ENCODE peak calls at places on chromosomes 16 and 17, in ten cellular contexts. One of them, this sample, is unnamed.

GRCh38 chr16:22788190-22788530 is 25.8 kb upstream of the HS3ST2 start:
- DNase-seq in H1: no peak
- DNase-seq in BE2C: no peak
- DNase-seq in testis: no peak
- DNase-seq in endodermal cell: no peak
- DNase-seq in AG04450: no peak
- DNase-seq in fibroblast of lung: no peak
- DNase-seq in HCT116: no peak
- DNase-seq in CD8-positive, alpha-beta memory T cell: no peak
- DNase-seq in neural progenitor cell: no peak
- DNase-seq in this sample: no peak

GRCh38 chr17:82143333-82143732 is 45.3 kb upstream of the FASN start:
- DNase-seq in H1: no peak
- DNase-seq in BE2C: no peak
- DNase-seq in testis: no peak
- DNase-seq in endodermal cell: no peak
- DNase-seq in AG04450: no peak
- DNase-seq in fibroblast of lung: no peak
- DNase-seq in HCT116: no peak
- DNase-seq in CD8-positive, alpha-beta memory T cell: no peak
- DNase-seq in neural progenitor cell: no peak
- DNase-seq in this sample: no peak

GRCh38 chr16:66886346-66886745 is 6.0 kb downstream of the PDP2 start:
- DNase-seq in H1: no peak
- DNase-seq in BE2C: no peak
- DNase-seq in testis: no peak
- DNase-seq in endodermal cell: no peak
- DNase-seq in AG04450: no peak
- DNase-seq in fibroblast of lung: peak; percentile 46
- DNase-seq in HCT116: no peak
- DNase-seq in CD8-positive, alpha-beta memory T cell: no peak
- DNase-seq in neural progenitor cell: no peak
- DNase-seq in this sample: no peak

GRCh38 chr16:85554791-85555548 is 58.2 kb upstream of the GSE1 start:
- DNase-seq in H1: no peak
- DNase-seq in BE2C: peak; percentile 63
- DNase-seq in testis: peak; percentile 69
- DNase-seq in endodermal cell: no peak
- DNase-seq in AG04450: no peak
- DNase-seq in fibroblast of lung: peak; percentile 73
- DNase-seq in HCT116: no peak
- DNase-seq in CD8-positive, alpha-beta memory T cell: peak; percentile 66
- DNase-seq in neural progenitor cell: peak; percentile 62
- DNase-seq in this sample: no peak

GRCh38 chr16:85329999-85330693 is 217.9 kb upstream of the CIBAR2 start:
- DNase-seq in H1: no peak
- DNase-seq in BE2C: no peak
- DNase-seq in testis: no peak
- DNase-seq in endodermal cell: peak; percentile 77
- DNase-seq in AG04450: no peak
- DNase-seq in fibroblast of lung: no peak
- DNase-seq in HCT116: no peak
- DNase-seq in CD8-positive, alpha-beta memory T cell: no peak
- DNase-seq in neural progenitor cell: peak; percentile 76
- DNase-seq in this sample: no peak

GRCh38 chr17:43840814-43841213 is 6.2 kb upstream of the CD300LG start:
- DNase-seq in H1: no peak
- DNase-seq in BE2C: peak; percentile 52
- DNase-seq in testis: peak; percentile 38
- DNase-seq in endodermal cell: no peak
- DNase-seq in AG04450: no peak
- DNase-seq in fibroblast of lung: no peak
- DNase-seq in HCT116: no peak
- DNase-seq in CD8-positive, alpha-beta memory T cell: no peak
- DNase-seq in neural progenitor cell: peak; percentile 47
- DNase-seq in this sample: no peak

GRCh38 chr16:27498916-27499658 is 50.6 kb downstream of the GTF3C1 start:
- DNase-seq in H1: no peak
- DNase-seq in BE2C: no peak
- DNase-seq in testis: no peak
- DNase-seq in endodermal cell: no peak
- DNase-seq in AG04450: no peak
- DNase-seq in fibroblast of lung: no peak
- DNase-seq in HCT116: no peak
- DNase-seq in CD8-positive, alpha-beta memory T cell: no peak
- DNase-seq in neural progenitor cell: no peak
- DNase-seq in this sample: no peak

GRCh38 chr16:50202926-50203624 is 50.0 kb downstream of the TENT4B start:
- DNase-seq in H1: no peak
- DNase-seq in BE2C: no peak
- DNase-seq in testis: no peak
- DNase-seq in endodermal cell: no peak
- DNase-seq in AG04450: no peak
- DNase-seq in fibroblast of lung: peak; percentile 94
- DNase-seq in HCT116: peak; percentile 62
- DNase-seq in CD8-positive, alpha-beta memory T cell: no peak
- DNase-seq in neural progenitor cell: no peak
- DNase-seq in this sample: no peak

GRCh38 chr16:85385463-85386331 is 227.4 kb upstream of the GSE1 start:
- DNase-seq in H1: peak; percentile 44
- DNase-seq in BE2C: peak; percentile 20
- DNase-seq in testis: no peak
- DNase-seq in endodermal cell: no peak
- DNase-seq in AG04450: no peak
- DNase-seq in fibroblast of lung: no peak
- DNase-seq in HCT116: no peak
- DNase-seq in CD8-positive, alpha-beta memory T cell: no peak
- DNase-seq in neural progenitor cell: no peak
- DNase-seq in this sample: no peak

GRCh38 chr16:28984091-28984490 is 761 bp upstream of the LAT start:
- DNase-seq in H1: no peak
- DNase-seq in BE2C: no peak
- DNase-seq in testis: no peak
- DNase-seq in endodermal cell: no peak
- DNase-seq in AG04450: no peak
- DNase-seq in fibroblast of lung: no peak
- DNase-seq in HCT116: no peak
- DNase-seq in CD8-positive, alpha-beta memory T cell: no peak
- DNase-seq in neural progenitor cell: no peak
- DNase-seq in this sample: no peak

GRCh38 chr16:58348986-58349385 is 43.3 kb upstream of the GINS3 start:
- DNase-seq in H1: no peak
- DNase-seq in BE2C: peak; percentile 84
- DNase-seq in testis: no peak
- DNase-seq in endodermal cell: no peak
- DNase-seq in AG04450: no peak
- DNase-seq in fibroblast of lung: peak; percentile 7
- DNase-seq in HCT116: no peak
- DNase-seq in CD8-positive, alpha-beta memory T cell: no peak
- DNase-seq in neural progenitor cell: no peak
- DNase-seq in this sample: no peak

GRCh38 chr16:15874745-15875314 is 13.6 kb downstream of the CEP20 start:
- DNase-seq in H1: peak; percentile 59
- DNase-seq in BE2C: peak; percentile 75
- DNase-seq in testis: peak; percentile 80
- DNase-seq in endodermal cell: peak; percentile 84
- DNase-seq in AG04450: peak; percentile 52
- DNase-seq in fibroblast of lung: peak; percentile 64
- DNase-seq in HCT116: peak; percentile 61
- DNase-seq in CD8-positive, alpha-beta memory T cell: no peak
- DNase-seq in neural progenitor cell: peak; percentile 70
- DNase-seq in this sample: peak; percentile 52

GRCh38 chr16:30985401-30986128 is 558 bp downstream of the HSD3B7 start:
- DNase-seq in H1: peak; percentile 69
- DNase-seq in BE2C: no peak
- DNase-seq in testis: peak; percentile 43
- DNase-seq in endodermal cell: peak; percentile 85
- DNase-seq in AG04450: no peak
- DNase-seq in fibroblast of lung: no peak
- DNase-seq in HCT116: peak; percentile 37
- DNase-seq in CD8-positive, alpha-beta memory T cell: no peak
- DNase-seq in neural progenitor cell: peak; percentile 62
- DNase-seq in this sample: no peak

GRCh38 chr16:72890587-72890986 is 157.3 kb downstream of the ZFHX3 start:
- DNase-seq in H1: no peak
- DNase-seq in BE2C: no peak
- DNase-seq in testis: no peak
- DNase-seq in endodermal cell: no peak
- DNase-seq in AG04450: no peak
- DNase-seq in fibroblast of lung: no peak
- DNase-seq in HCT116: no peak
- DNase-seq in CD8-positive, alpha-beta memory T cell: no peak
- DNase-seq in neural progenitor cell: no peak
- DNase-seq in this sample: no peak

GRCh38 chr16:73735018-73735417 is 561.6 kb upstream of the PSMD7 start:
- DNase-seq in H1: no peak
- DNase-seq in BE2C: no peak
- DNase-seq in testis: no peak
- DNase-seq in endodermal cell: no peak
- DNase-seq in AG04450: peak; percentile 37
- DNase-seq in fibroblast of lung: peak; percentile 58
- DNase-seq in HCT116: no peak
- DNase-seq in CD8-positive, alpha-beta memory T cell: no peak
- DNase-seq in neural progenitor cell: no peak
- DNase-seq in this sample: no peak

DNA sequence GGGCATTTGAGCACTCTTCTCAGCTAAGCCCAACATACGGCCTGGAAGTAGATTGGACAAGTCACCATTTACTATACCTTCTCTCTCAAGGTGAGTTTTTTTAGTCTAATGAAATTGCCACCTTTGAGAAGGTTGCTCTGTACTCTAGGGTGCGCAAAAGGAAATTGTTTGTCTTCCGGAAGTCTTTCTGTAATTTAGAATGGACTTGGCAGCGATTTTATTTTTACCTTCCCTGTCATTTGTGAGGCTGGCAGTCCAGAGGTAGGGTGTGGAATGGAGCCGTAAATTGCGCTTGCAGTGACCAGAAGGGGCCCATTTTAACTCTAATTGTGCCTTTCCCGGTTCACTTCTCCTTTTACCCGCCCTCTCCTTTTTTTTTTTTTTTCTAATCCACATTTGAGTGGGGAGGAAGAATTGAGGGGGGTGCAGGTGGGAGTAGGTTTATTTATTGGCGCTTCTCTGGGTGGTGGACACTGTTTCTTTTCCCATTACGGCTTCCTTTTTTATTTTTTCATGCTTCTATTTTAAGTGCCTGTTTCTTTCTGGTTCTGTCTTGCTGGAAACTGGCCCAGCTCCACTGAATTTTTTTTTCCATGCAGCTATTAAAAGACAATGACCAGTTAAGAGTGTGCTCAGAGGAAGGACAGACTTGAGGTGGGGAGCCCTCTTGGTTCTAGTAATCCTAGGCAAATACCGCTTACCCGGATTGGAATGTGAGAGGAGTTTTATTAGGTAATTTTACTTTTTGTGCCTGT is 89.7 kb upstream of the CLEC18A start:
- DNase-seq in H1: no peak
- DNase-seq in BE2C: no peak
- DNase-seq in testis: peak; percentile 83
- DNase-seq in endodermal cell: no peak
- DNase-seq in AG04450: peak; percentile 24
- DNase-seq in fibroblast of lung: peak; percentile 86
- DNase-seq in HCT116: no peak
- DNase-seq in CD8-positive, alpha-beta memory T cell: no peak
- DNase-seq in neural progenitor cell: no peak
- DNase-seq in this sample: no peak
- H3K9me3 ChIP-seq in H1: no peaks in the 10 kb centered on the region
- H3K9me3 ChIP-seq in BE2C: no peaks in the 10 kb centered on the region
- H3K9me3 ChIP-seq in testis: no peaks in the 10 kb centered on the region
- H3K9me3 ChIP-seq in endodermal cell: peaks cover 6% of the 10 kb centered on the region
- H3K9me3 ChIP-seq in AG04450: no peaks in the 10 kb centered on the region
- H3K9me3 ChIP-seq in fibroblast of lung: no peaks in the 10 kb centered on the region
- H3K9me3 ChIP-seq in HCT116: no peaks in the 10 kb centered on the region
- H3K9me3 ChIP-seq in CD8-positive, alpha-beta memory T cell: no peaks in the 10 kb centered on the region
- H3K9me3 ChIP-seq in neural progenitor cell: no peaks in the 10 kb centered on the region
- H3K9me3 ChIP-seq in this sample: no peaks in the 10 kb centered on the region

DNA sequence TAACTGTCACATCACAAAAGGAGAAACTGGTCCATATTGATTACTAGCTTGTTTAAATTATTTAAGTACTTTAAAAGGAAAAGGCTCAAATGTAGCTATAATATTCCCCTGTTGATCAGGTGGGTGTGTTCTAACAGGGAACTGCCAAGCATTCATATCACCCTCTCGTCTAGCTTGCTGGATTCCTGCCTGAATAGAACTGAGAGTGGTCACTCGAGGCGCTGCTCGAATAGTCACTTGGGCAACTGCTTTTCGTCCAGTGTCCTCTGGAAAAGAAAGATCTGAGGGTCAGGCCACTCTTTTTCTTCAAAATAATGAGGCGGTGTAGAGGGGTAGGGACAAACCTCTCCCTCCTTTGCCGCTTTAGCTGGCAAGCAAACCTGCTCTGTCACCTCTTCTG is 36.4 kb upstream of the USP22 start:
- DNase-seq in H1: no peak
- DNase-seq in BE2C: no peak
- DNase-seq in testis: no peak
- DNase-seq in endodermal cell: no peak
- DNase-seq in AG04450: no peak
- DNase-seq in fibroblast of lung: no peak
- DNase-seq in HCT116: no peak
- DNase-seq in CD8-positive, alpha-beta memory T cell: no peak
- DNase-seq in neural progenitor cell: no peak
- DNase-seq in this sample: no peak
- H3K9me3 ChIP-seq in H1: peaks cover 9% of the 10 kb centered on the region
- H3K9me3 ChIP-seq in BE2C: no peaks in the 10 kb centered on the region
- H3K9me3 ChIP-seq in testis: no peaks in the 10 kb centered on the region
- H3K9me3 ChIP-seq in endodermal cell: peaks cover 28% of the 10 kb centered on the region
- H3K9me3 ChIP-seq in AG04450: no peaks in the 10 kb centered on the region
- H3K9me3 ChIP-seq in fibroblast of lung: no peaks in the 10 kb centered on the region
- H3K9me3 ChIP-seq in HCT116: no peaks in the 10 kb centered on the region
- H3K9me3 ChIP-seq in CD8-positive, alpha-beta memory T cell: no peaks in the 10 kb centered on the region
- H3K9me3 ChIP-seq in neural progenitor cell: no peaks in the 10 kb centered on the region
- H3K9me3 ChIP-seq in this sample: peaks cover 7% of the 10 kb centered on the region

DNA sequence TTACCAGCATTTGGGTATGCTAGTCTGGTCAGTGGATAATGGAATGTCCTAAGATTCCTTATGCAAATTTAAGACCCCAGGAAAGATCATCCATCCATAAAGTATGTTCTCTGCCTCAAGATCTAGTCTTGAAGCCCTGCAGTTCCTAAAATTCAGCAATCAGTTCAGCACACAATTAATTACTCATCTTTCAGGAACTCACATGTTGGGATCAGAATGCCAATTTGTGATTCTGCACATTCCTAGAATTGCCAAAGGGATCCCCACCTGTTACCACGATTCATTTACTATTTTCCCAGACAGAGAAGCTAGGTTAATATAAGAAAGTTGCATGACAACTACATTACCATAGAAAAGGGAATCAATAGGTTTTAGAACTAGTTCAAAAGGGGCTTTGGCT is 3.2 kb downstream of the OR2C1 start:
- DNase-seq in H1: no peak
- DNase-seq in BE2C: no peak
- DNase-seq in testis: no peak
- DNase-seq in endodermal cell: no peak
- DNase-seq in AG04450: no peak
- DNase-seq in fibroblast of lung: peak; percentile 22
- DNase-seq in HCT116: no peak
- DNase-seq in CD8-positive, alpha-beta memory T cell: no peak
- DNase-seq in neural progenitor cell: no peak
- DNase-seq in this sample: no peak
- H3K9me3 ChIP-seq in H1: peaks cover 29% of the 10 kb centered on the region
- H3K9me3 ChIP-seq in BE2C: no peaks in the 10 kb centered on the region
- H3K9me3 ChIP-seq in testis: no peaks in the 10 kb centered on the region
- H3K9me3 ChIP-seq in endodermal cell: no peaks in the 10 kb centered on the region
- H3K9me3 ChIP-seq in AG04450: peaks cover 6% of the 10 kb centered on the region
- H3K9me3 ChIP-seq in fibroblast of lung: no peaks in the 10 kb centered on the region
- H3K9me3 ChIP-seq in HCT116: no peaks in the 10 kb centered on the region
- H3K9me3 ChIP-seq in CD8-positive, alpha-beta memory T cell: no peaks in the 10 kb centered on the region
- H3K9me3 ChIP-seq in neural progenitor cell: no peaks in the 10 kb centered on the region
- H3K9me3 ChIP-seq in this sample: no peaks in the 10 kb centered on the region

GRCh38 chr16:35152067-35152627 is 1692.7 kb downstream of the TP53TG3F start:
- DNase-seq in H1: no peak
- DNase-seq in BE2C: no peak
- DNase-seq in testis: no peak
- DNase-seq in endodermal cell: no peak
- DNase-seq in AG04450: no peak
- DNase-seq in fibroblast of lung: no peak
- DNase-seq in HCT116: no peak
- DNase-seq in CD8-positive, alpha-beta memory T cell: no peak
- DNase-seq in neural progenitor cell: no peak
- DNase-seq in this sample: no peak
- H3K9me3 ChIP-seq in H1: peaks cover 78% of the 10 kb centered on the region
- H3K9me3 ChIP-seq in BE2C: peaks cover 5% of the 10 kb centered on the region
- H3K9me3 ChIP-seq in testis: no peaks in the 10 kb centered on the region
- H3K9me3 ChIP-seq in endodermal cell: peaks cover 78% of the 10 kb centered on the region
- H3K9me3 ChIP-seq in AG04450: peaks cover 63% of the 10 kb centered on the region
- H3K9me3 ChIP-seq in fibroblast of lung: no peaks in the 10 kb centered on the region
- H3K9me3 ChIP-seq in HCT116: peaks cover 16% of the 10 kb centered on the region
- H3K9me3 ChIP-seq in CD8-positive, alpha-beta memory T cell: peaks cover 5% of the 10 kb centered on the region
- H3K9me3 ChIP-seq in neural progenitor cell: peaks cover 8% of the 10 kb centered on the region
- H3K9me3 ChIP-seq in this sample: peaks cover 8% of the 10 kb centered on the region

This sample was measured in NT2/D1.